ENCODE peak calls at places on chromosomes 11 and 22, in four cellular contexts. A is GM23338, Q is A549, V is AG09309. F is an unnamed sample.

GRCh38 chr11:109267293-109268095 is 154.5 kb upstream of the C11orf87 start:
- DNase-seq in A (no peak), Q (no peak), V (no peak), F (no peak)

GRCh38 chr22:19429950-19430889 is 1.3 kb downstream of the HIRA start:
- DNase-seq in A (peak; percentile 28), Q (no peak), V (no peak), F (no peak)

GRCh38 chr22:42931421-42932196 is 74.5 kb upstream of the ARFGAP3 start:
- DNase-seq in A (no peak), Q (no peak), V (no peak), F (no peak)

GRCh38 chr11:123166095-123166559 is 28.9 kb downstream of the CLMP start:
- DNase-seq in A (peak; percentile 92), Q (no peak), V (no peak), F (no peak)

GRCh38 chr11:93054881-93055280 is 85.4 kb downstream of the MTNR1B start:
- DNase-seq in A (no peak), Q (peak; percentile 64), V (peak; percentile 86), F (no peak)

GRCh38 chr22:50314081-50314454 is 6.6 kb upstream of the PLXNB2 start:
- DNase-seq in A (no peak), Q (no peak), V (no peak), F (no peak)

GRCh38 chr11:19834761-19835160 is 122.1 kb downstream of the NAV2 start:
- DNase-seq in A (no peak), Q (no peak), V (no peak), F (no peak)

GRCh38 chr11:28836285-28837081 is 728.3 kb downstream of the METTL15 start:
- DNase-seq in A (no peak), Q (peak; percentile 78), V (peak; percentile 98), F (peak; percentile 98)

GRCh38 chr22:27474112-27474571 is 327.4 kb downstream of the MN1 start:
- DNase-seq in A (no peak), Q (no peak), V (no peak), F (no peak)

GRCh38 chr11:116567721-116568242 is 205.0 kb downstream of the BUD13 start:
- DNase-seq in A (no peak), Q (no peak), V (no peak), F (no peak)
- H3K4me3 ChIP-seq in A (no peak overlapping the region), Q (no peak overlapping the region), V (no peak overlapping the region), F (no peak overlapping the region)

GRCh38 chr11:70915158-70915795 is 337.1 kb downstream of the SHANK2 start:
- DNase-seq in A (no peak), Q (no peak), V (no peak), F (no peak)

GRCh38 chr11:70914496-70914895 is 337.9 kb downstream of the SHANK2 start:
- DNase-seq in A (no peak), Q (no peak), V (no peak), F (no peak)

GRCh38 chr11:70913715-70914231 is 338.6 kb downstream of the SHANK2 start:
- DNase-seq in A (peak; percentile 74), Q (no peak), V (no peak), F (no peak)

GRCh38 chr11:70918242-70918641 is 334.1 kb downstream of the SHANK2 start:
- DNase-seq in A (no peak), Q (no peak), V (no peak), F (no peak)

GRCh38 chr11:70916321-70916720 is 336.1 kb downstream of the SHANK2 start:
- DNase-seq in A (no peak), Q (no peak), V (no peak), F (no peak)
- TF ChIP-seq CTCF in A (no peak), Q (no peak), V (no peak), F (no peak)

GRCh38 chr11:86247608-86248007 is 3.1 kb downstream of the EED start:
- DNase-seq in A (no peak), Q (no peak), V (no peak), F (no peak)
- H3K4me3 ChIP-seq in A (no peak overlapping the region), Q (no peak overlapping the region), V (no peak overlapping the region), F (no peak overlapping the region)

GRCh38 chr11:11895672-11896071 is 53.9 kb downstream of the USP47 start:
- DNase-seq in A (no peak), Q (no peak), V (no peak), F (no peak)
- TF ChIP-seq CTCF in A (no peak), Q (peak; percentile 28), V (peak; percentile 25), F (peak; percentile 19)

GRCh38 chr11:67279589-67280340 is 9.3 kb upstream of the ANKRD13D start:
- DNase-seq in A (no peak), Q (no peak), V (no peak), F (no peak)

GRCh38 chr11:67277231-67277961 is 11.1 kb downstream of the GRK2 start:
- DNase-seq in A (peak; percentile 82), Q (no peak), V (no peak), F (no peak)

GRCh38 chr11:67280341-67280790 is 8.7 kb upstream of the ANKRD13D start:
- DNase-seq in A (no peak), Q (no peak), V (no peak), F (no peak)

GRCh38 chr11:67278135-67278938 is 10.8 kb upstream of the ANKRD13D start:
- DNase-seq in A (no peak), Q (no peak), V (no peak), F (no peak)

DNA sequence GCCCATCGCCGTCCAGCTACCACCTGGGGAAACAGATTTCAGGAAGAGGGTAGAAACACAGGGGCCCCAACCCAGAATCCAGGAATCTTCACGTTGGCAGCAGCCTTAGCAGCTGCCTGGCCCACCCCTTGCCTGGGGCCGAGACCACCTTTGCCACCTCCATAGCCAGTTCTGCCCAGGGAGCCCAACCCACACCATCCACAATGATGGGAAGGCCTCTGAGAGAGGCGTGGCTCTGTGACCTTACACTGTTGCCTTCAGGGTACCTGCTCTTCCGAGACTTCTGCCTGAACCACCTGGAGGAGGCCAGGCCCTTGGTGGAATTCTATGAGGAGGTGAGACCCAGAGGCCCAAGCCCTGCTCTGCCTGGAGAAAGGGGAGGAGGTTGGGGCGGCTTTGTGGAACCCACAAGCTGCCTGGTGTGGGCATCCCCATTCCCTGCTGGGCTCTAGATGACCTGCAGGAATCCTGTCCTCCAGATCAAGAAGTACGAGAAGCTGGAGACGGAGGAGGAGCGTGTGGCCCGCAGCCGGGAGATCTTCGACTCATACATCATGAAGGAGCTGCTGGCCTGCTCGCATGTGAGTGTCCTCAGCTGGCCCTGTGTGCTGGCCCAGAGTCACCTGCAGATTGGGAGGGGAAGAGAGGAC is 10.0 kb upstream of the ANKRD13D start:
- DNase-seq in A (no peak), Q (no peak), V (no peak), F (no peak)
- H3K4me3 ChIP-seq in A (no peak overlapping the region), Q (no peak overlapping the region), V (no peak overlapping the region), F (no peak overlapping the region)

F was measured in retinal pigment epithelial cell.